ENCODE peak calls at places on chromosomes 7 and 10, in seven cellular contexts. S is cardiac muscle cell, Q is RWPE1, F is B cell, M is foreskin fibroblast, N is spleen, I is esophagus squamous epithelium. J is an unnamed sample.

GRCh38 chr7:66741-67140 is 125.6 kb upstream of the FAM20C start:
- DNase-seq in Q (no peak), N (peak; percentile 71), F (no peak), M (no peak), S (no peak), I (no peak), J (no peak)

GRCh38 chr7:29990931-29991330 is 1.3 kb upstream of the SCRN1 start:
- DNase-seq in I (no peak), S (no peak), Q (no peak), F (no peak), N (no peak), M (no peak), J (no peak)

GRCh38 chr10:63197304-63198092 is 64.4 kb downstream of the NRBF2 start:
- DNase-seq in F (no peak), S (peak; percentile 94), Q (no peak), I (no peak), N (no peak), M (peak; percentile 59), J (no peak)

GRCh38 chr7:38382627-38383026 is 109.2 kb upstream of the TARP start:
- DNase-seq in N (no peak), I (no peak), S (peak; percentile 66), M (peak; percentile 6), Q (no peak), F (no peak), J (no peak)

GRCh38 chr7:1487466-1487865 is 16.7 kb downstream of the INTS1 start:
- DNase-seq in N (no peak), Q (no peak), F (no peak), S (no peak), I (no peak), M (no peak), J (no peak)

GRCh38 chr10:33032354-33033254 is 74.6 kb upstream of the ITGB1 start:
- DNase-seq in I (no peak), N (no peak), M (peak; percentile 80), S (peak; percentile 54), Q (peak; percentile 75), F (no peak), J (no peak)

GRCh38 chr10:24920907-24921881 is 31.2 kb downstream of the PRTFDC1 start:
- DNase-seq in N (no peak), F (no peak), M (peak; percentile 98), Q (peak; percentile 49), I (peak; percentile 1), S (peak; percentile 95), J (no peak)

GRCh38 chr7:66779669-66780408 is 39.3 kb downstream of the RABGEF1 start:
- DNase-seq in Q (peak; percentile 46), F (no peak), S (peak; percentile 62), M (no peak), I (no peak), N (no peak), J (no peak)

GRCh38 chr10:6141296-6142151 is 52.7 kb downstream of the RBM17 start:
- DNase-seq in Q (peak; percentile 71), S (peak; percentile 78), F (no peak), N (no peak), M (peak; percentile 89), I (no peak), J (no peak)

GRCh38 chr10:30639946-30640786 is 10.6 kb upstream of the LYZL2 start:
- DNase-seq in I (no peak), Q (peak; percentile 30), M (peak; percentile 87), F (peak; percentile 41), S (peak; percentile 80), N (no peak), J (no peak)

GRCh38 chr7:38585551-38585950 is 45.6 kb downstream of the AMPH start:
- DNase-seq in F (no peak), N (no peak), M (no peak), Q (no peak), I (no peak), S (no peak), J (no peak)

GRCh38 chr10:11793762-11794479 is 29.2 kb upstream of the PROSER2 start:
- DNase-seq in S (peak; percentile 26), M (peak; percentile 12), I (no peak), F (no peak), Q (peak; percentile 90), N (no peak), J (no peak)

GRCh38 chr10:42866115-42866995 is 83.8 kb downstream of the BMS1 start:
- DNase-seq in F (peak; percentile 54), I (no peak), Q (peak; percentile 71), M (peak; percentile 88), S (peak; percentile 82), N (peak; percentile 93), J (peak; percentile 89)

GRCh38 chr7:131506597-131506996 is 49.8 kb downstream of the PODXL start:
- DNase-seq in I (no peak), N (no peak), Q (no peak), F (no peak), M (no peak), S (no peak), J (no peak)
- TF ChIP-seq CTCF in I (no peak), N (no peak), Q (no peak), F (no peak), M (no peak), S (no peak), J (no peak)

GRCh38 chr7:129825005-129825553 is 127.7 kb downstream of the UBE2H start:
- DNase-seq in I (peak; percentile 20), N (peak; percentile 89), Q (peak; percentile 61), S (peak; percentile 31), M (peak; percentile 75), F (no peak), J (peak; percentile 60)
- TF ChIP-seq CTCF in I (no peak), N (no peak), Q (no peak), S (peak; percentile 29), M (peak; percentile 31), F (no peak), J (no peak)

GRCh38 chr10:92590623-92591549 is 2.0 kb upstream of the KIF11 start:
- DNase-seq in Q (no peak), I (no peak), N (peak; percentile 83), S (peak; percentile 68), F (peak; percentile 48), M (peak; percentile 60), J (peak; percentile 49)
- TF ChIP-seq CTCF in Q (no peak), I (no peak), N (no peak), S (peak; percentile 39), F (peak; percentile 40), M (peak; percentile 30), J (no peak)

GRCh38 chr10:36880898-36881297 is 244.5 kb upstream of the ANKRD30A start:
- DNase-seq in Q (peak; percentile 6), M (peak; percentile 31), F (no peak), I (no peak), N (no peak), S (peak; percentile 44), J (no peak)
- TF ChIP-seq CTCF in Q (peak; percentile 57), M (peak; percentile 58), F (peak; percentile 60), I (peak; percentile 11), N (peak; percentile 10), S (peak; percentile 52), J (no peak)

DNA sequence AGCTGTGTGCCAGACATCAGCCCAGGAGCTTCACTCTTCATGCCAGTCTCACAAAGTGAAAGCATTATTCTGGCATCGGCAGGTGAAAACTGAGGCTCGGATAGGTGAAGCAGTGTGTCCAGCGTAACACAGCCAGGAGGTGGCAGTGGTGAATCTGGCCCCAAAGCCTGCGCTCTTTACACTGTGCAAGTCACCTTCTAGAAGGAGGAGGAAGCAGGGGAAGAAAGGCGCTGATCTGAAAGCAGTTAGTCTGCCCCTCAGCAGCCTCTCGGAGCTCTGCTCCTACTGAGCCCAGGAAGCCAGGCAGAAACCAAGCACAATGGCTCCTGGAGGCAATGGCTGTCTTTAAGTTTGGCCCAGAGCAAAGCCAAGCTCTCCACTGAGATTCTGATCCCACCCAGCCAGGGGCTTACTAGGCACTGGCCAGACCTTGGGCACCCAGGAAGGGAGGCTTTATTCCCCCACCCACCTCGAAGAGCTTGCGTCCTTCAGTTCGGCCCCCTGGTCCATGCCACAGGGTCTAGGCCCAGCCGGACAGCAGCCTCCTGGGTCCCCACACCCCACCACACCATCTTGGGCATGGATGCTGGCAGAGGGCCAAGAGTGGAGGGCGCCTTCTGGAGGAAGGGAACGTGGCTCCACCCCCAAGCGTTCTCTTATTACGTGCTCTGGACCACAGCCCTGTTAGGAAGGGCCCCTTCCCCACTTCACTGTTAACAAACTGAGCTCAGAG is 104.5 kb downstream of the GRID1 start:
- DNase-seq in S (no peak), M (no peak), F (no peak), N (peak; percentile 59), Q (peak; percentile 32), I (no peak), J (peak; percentile 36)
- TF ChIP-seq CTCF in S (no peak), M (no peak), F (no peak), N (no peak), Q (no peak), I (no peak), J (no peak)

GRCh38 chr7:148299877-148300276 is 290.7 kb upstream of the C7orf33 start:
- DNase-seq in M (no peak), I (no peak), N (no peak), S (no peak), F (no peak), Q (no peak), J (no peak)

GRCh38 chr7:148291799-148292198 is 298.8 kb upstream of the C7orf33 start:
- DNase-seq in F (no peak), M (no peak), N (no peak), Q (no peak), I (no peak), S (no peak), J (no peak)

GRCh38 chr7:148299335-148299734 is 291.2 kb upstream of the C7orf33 start:
- DNase-seq in F (no peak), I (no peak), Q (no peak), S (no peak), N (no peak), M (no peak), J (no peak)

DNA sequence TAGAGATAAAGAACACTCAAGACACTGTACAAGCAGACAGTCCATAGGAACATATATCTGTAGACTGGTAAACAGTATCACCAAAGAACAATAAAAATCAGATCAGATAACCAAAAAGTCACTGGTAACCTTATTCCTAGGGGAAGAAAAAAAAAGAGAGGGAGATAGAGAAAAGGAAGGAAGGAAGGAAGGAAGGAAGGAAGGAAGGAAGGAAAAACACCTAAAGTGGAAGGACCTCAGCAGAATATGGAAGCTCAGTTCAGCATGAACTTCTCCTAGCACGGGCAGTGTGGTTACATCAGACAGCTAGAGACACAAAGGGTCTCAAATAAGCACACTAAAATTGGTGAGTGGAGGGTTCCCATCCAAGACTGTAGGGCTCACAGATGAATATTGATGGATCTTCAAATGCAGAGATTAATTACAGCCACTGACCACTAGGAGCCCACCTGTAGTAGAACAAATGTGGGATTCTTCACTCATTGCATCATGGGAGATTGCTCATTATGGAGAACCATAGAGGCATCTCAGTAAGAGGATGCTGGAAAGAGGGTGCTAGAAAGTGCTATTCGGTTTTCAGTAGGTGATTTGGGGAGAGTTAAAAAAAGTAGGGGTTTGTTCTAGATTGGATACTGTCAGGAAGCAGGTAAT is 293.4 kb upstream of the C7orf33 start:
- DNase-seq in M (no peak), I (no peak), N (no peak), S (no peak), F (no peak), Q (no peak), J (no peak)
- TF ChIP-seq CTCF in M (no peak), I (no peak), N (no peak), S (no peak), F (no peak), Q (no peak), J (peak; percentile 33)

GRCh38 chr7:17009007-17009719 is 127.4 kb upstream of the AGR3 start:
- DNase-seq in Q (no peak), N (no peak), S (peak; percentile 68), F (no peak), M (peak; percentile 45), I (no peak), J (no peak)
- TF ChIP-seq CTCF in Q (no peak), N (peak; percentile 31), S (peak; percentile 45), F (peak; percentile 18), M (peak; percentile 20), I (no peak), J (peak; percentile 41)